ENCODE peak calls at places on chromosomes 3 and 15, in seven cellular contexts. V, P, E, G, I, Z and R are unnamed samples.

GRCh38 chr15:67784057-67784781 is 41.1 kb upstream of the SKOR1 start:
- DNase-seq in Z (no peak), V (no peak), I (no peak), P (no peak), E (no peak), G (no peak), R (peak; percentile 92)

GRCh38 chr3:170815340-170815739 is 54.7 kb downstream of the RPL22L1 start:
- DNase-seq in Z (no peak), E (no peak), I (peak; percentile 62), G (no peak), P (peak; percentile 65), V (no peak), R (no peak)

GRCh38 chr3:186882881-186883685 is 40.6 kb downstream of the ADIPOQ start:
- DNase-seq in Z (peak; percentile 77), G (no peak), E (no peak), I (no peak), V (no peak), P (no peak), R (peak; percentile 78)

GRCh38 chr3:16066975-16067374 is 107.5 kb upstream of the GALNT15 start:
- DNase-seq in E (no peak), I (no peak), P (no peak), Z (peak; percentile 97), G (no peak), V (no peak), R (no peak)

GRCh38 chr3:156793400-156793799 is 32.8 kb upstream of the LEKR1 start:
- DNase-seq in I (no peak), P (no peak), V (no peak), Z (no peak), E (no peak), G (no peak), R (no peak)

GRCh38 chr3:53084310-53085001 is 38.6 kb upstream of the SFMBT1 start:
- DNase-seq in P (no peak), I (no peak), Z (no peak), E (peak; percentile 59), V (no peak), G (no peak), R (no peak)

GRCh38 chr3:43389388-43390254 is 103.3 kb downstream of the SNRK start:
- DNase-seq in V (no peak), I (peak; percentile 57), Z (peak; percentile 88), P (peak; percentile 62), E (peak; percentile 58), G (no peak), R (peak; percentile 66)

GRCh38 chr15:69590932-69591524 is 138.4 kb downstream of the RPLP1 start:
- DNase-seq in E (no peak), Z (no peak), P (no peak), G (peak; percentile 44), V (no peak), I (no peak), R (no peak)

GRCh38 chr3:177579419-177579818 is 382.1 kb upstream of the TBL1XR1 start:
- DNase-seq in P (no peak), V (no peak), G (no peak), E (no peak), Z (peak; percentile 32), I (no peak), R (no peak)

GRCh38 chr3:134652409-134652831 is 1.6 kb upstream of the KY start:
- DNase-seq in V (no peak), I (peak; percentile 28), P (no peak), Z (peak; percentile 29), E (no peak), G (no peak), R (no peak)

GRCh38 chr15:67941643-67942315 is 101.9 kb upstream of the RNU6-1 start:
- DNase-seq in G (no peak), Z (peak; percentile 12), V (no peak), P (no peak), E (no peak), I (no peak), R (no peak)

GRCh38 chr15:36810656-36811449 is 231.4 kb downstream of the CDIN1 start:
- DNase-seq in G (no peak), E (no peak), P (no peak), V (no peak), Z (no peak), I (no peak), R (no peak)

GRCh38 chr3:8492744-8493511 is 8.7 kb upstream of the LMCD1 start:
- DNase-seq in V (no peak), I (no peak), P (no peak), Z (no peak), E (no peak), G (no peak), R (no peak)

GRCh38 chr3:8491246-8491645 is 10.4 kb upstream of the LMCD1 start:
- DNase-seq in P (no peak), I (no peak), E (no peak), G (no peak), Z (no peak), V (no peak), R (no peak)

GRCh38 chr3:8491750-8492149 is 9.9 kb upstream of the LMCD1 start:
- DNase-seq in E (no peak), V (no peak), I (no peak), Z (no peak), P (no peak), G (no peak), R (no peak)

GRCh38 chr3:8494332-8494731 is 7.3 kb upstream of the LMCD1 start:
- DNase-seq in G (no peak), Z (no peak), P (no peak), I (no peak), V (no peak), E (no peak), R (no peak)

GRCh38 chr3:8493744-8494143 is 7.9 kb upstream of the LMCD1 start:
- DNase-seq in V (no peak), G (no peak), Z (no peak), P (no peak), E (no peak), I (no peak), R (no peak)
- H3K4me3 ChIP-seq in V (no peak overlapping the region), G (no peak overlapping the region), Z (no peak overlapping the region), P (no peak overlapping the region), E (no peak overlapping the region), I (no peak overlapping the region), R (no peak overlapping the region)

DNA sequence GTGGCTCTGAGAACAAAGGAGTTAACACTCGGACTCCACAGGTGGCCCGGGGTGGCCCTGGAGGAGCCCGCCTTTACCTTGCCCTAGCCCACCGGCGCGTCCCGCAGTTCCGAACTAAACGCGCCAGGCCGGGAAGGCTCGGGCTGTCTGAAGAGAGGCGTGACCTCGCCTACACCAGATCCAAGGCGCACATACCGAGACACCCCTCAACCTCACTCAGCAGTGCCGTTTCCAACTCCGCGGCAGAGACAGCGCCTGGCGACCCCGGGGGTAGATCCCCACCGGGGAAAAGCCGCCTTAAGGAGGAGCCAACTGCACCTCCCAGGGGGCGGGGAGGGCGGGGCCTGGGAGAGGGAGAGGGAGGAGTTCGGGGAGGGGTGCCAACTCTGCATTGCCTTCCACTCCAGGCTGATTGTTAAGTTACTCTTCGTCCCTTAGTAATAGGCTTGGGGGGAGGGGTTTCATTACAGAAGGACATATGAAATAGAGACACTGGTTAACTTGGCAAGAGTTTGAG is at the start of gene DLG1:
- DNase-seq in P (peak; percentile 93), Z (peak; percentile 92), I (peak; percentile 95), E (peak; percentile 89), V (peak; percentile 86), G (peak; percentile 96), R (peak; percentile 94)
- TF ChIP-seq POLR2A in P (peak; percentile 86), Z (peak; percentile 84), I (peak; percentile 63), E (no peak), V (no peak), G (peak; percentile 51), R (peak; percentile 87)

DNA sequence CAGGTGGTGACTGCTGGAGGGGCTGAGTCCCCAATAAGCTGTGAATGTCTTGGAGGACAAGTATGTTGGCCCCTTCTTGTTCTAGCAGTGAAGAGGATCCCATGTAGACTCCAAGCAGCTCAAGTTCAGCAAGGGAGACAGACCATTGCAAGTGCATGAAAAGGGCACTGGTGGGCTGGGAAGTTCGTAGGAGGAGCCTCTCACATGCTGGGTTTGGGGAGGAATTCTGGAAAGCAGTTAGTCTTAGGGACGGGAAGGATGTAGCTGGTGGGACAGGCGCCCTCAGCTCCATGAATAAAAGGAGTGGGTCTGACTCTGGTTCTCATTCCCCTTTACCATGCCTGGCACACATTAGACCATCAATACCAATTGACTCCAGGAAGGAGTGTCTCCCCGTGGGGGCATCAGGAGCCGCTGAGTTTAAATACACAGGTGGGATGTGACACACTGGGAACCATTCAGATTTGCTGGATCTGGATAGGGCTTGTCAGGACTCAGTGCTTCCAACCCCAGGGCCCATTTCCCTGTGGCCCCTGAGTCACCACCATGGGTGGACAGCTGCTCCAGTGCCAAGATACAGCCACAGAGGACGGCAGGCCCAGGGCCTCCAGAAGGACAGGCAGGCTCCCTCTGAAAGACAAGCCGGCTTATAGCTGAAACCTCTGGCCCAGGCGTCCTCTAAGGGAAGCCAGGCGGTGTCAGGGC is 554 bp upstream of the XYLB start:
- DNase-seq in I (no peak), Z (no peak), E (no peak), V (peak; percentile 22), G (no peak), P (no peak), R (no peak)
- H3K4me3 ChIP-seq in I (peak overlapping the region; percentile 93), Z (peak overlapping the region; percentile 1), E (peak overlapping the region; percentile 64), V (peak overlapping the region; percentile 72), G (peak overlapping the region; percentile 71), P (no peak overlapping the region), R (no peak overlapping the region)

GRCh38 chr15:64383760-64384159 is 2.5 kb upstream of the PCLAF start:
- DNase-seq in P (no peak), G (no peak), E (no peak), Z (no peak), I (no peak), V (no peak), R (no peak)

GRCh38 chr15:64386291-64386690 is 1.3 kb upstream of the TRIP4 start:
- DNase-seq in V (no peak), Z (no peak), P (no peak), E (no peak), I (no peak), G (no peak), R (no peak)

GRCh38 chr15:64387562-64388168 is at the start of gene TRIP4:
- DNase-seq in V (peak; percentile 93), P (peak; percentile 96), Z (peak; percentile 97), I (peak; percentile 96), G (peak; percentile 97), E (peak; percentile 95), R (peak; percentile 98)
- TF ChIP-seq POLR2A in V (no peak), P (peak; percentile 90), Z (peak; percentile 73), I (peak; percentile 42), G (peak; percentile 63), E (no peak), R (peak; percentile 95)

DNA sequence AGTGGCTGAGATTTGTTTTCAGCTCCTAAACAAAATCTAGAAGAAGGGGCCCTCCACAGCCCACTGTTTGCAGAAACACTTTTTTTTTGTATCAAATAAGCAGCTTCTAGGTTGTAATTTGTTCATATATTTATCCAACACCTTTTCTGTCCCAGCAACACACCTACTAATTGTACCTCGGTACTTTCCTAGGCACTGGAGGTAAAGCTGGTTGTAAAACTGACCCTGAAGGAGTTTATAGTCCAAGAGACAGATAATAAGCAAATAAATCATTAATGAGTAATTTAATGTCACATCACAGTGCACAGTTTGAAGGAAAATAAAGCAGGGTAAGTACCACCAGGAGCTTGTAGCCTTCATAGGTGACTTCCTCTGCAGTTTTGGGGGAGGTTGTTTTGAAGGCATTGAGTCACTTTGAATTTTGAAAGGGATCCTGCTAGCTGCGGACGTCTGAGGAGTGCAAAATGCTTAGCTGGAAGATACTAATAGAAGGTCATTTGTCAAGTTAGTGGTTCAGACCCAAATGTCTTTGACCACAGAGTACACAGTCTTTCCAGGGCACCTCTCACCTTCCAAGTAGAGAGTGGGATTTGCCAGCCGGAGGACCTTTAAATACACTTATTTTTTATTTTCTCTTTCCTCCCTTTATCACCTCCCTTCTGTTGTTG is 53.7 kb downstream of the CMSS1 start:
- DNase-seq in I (no peak), E (no peak), V (no peak), G (no peak), P (no peak), Z (no peak), R (no peak)
- H3K4me3 ChIP-seq in I (peak overlapping the region; percentile 55), E (no peak overlapping the region), V (peak overlapping the region; percentile 84), G (no peak overlapping the region), P (no peak overlapping the region), Z (no peak overlapping the region), R (no peak overlapping the region)